ENCODE peak calls at places on chromosomes 2 and 18, in six cellular contexts. T is GM12865; C is A549; I is kidney epithelial cell; O is CD4-positive, alpha-beta T cell; W is tibial artery. Q is an unnamed sample.
A peak's percentile ranks its signal among the peaks of the same experiment; 100 is the strongest.

GRCh38 chr2:172242968-172243367 is 140.3 kb upstream of the DLX2 start:
- DNase-seq in O (no peak), I (no peak), W (no peak), T (no peak), C (no peak), Q (no peak)

GRCh38 chr2:130825231-130825971 is 11.3 kb upstream of the ARHGEF4 start:
- DNase-seq in W (no peak), I (no peak), T (no peak), O (no peak), C (no peak), Q (peak; percentile 27)

GRCh38 chr2:8009010-8009597 is 672.8 kb upstream of the ID2 start:
- DNase-seq in O (no peak), W (no peak), C (no peak), I (no peak), T (no peak), Q (no peak)

GRCh38 chr2:180507028-180507427 is 473.4 kb upstream of the UBE2E3 start:
- DNase-seq in O (no peak), C (no peak), I (no peak), W (no peak), T (no peak), Q (no peak)

GRCh38 chr18:23929362-23929940 is 85.1 kb upstream of the TTC39C start:
- DNase-seq in I (no peak), C (no peak), O (no peak), T (no peak), W (no peak), Q (no peak)

GRCh38 chr2:216298719-216299118 is 73.6 kb downstream of the MARCHF4 start:
- DNase-seq in W (no peak), I (peak; percentile 50), O (no peak), T (no peak), C (peak; percentile 37), Q (no peak)

GRCh38 chr2:174586896-174587295 is 10.7 kb downstream of the WIPF1 start:
- DNase-seq in W (no peak), O (no peak), T (no peak), C (no peak), I (no peak), Q (no peak)

GRCh38 chr18:79221136-79221535 is 151.9 kb downstream of the ATP9B start:
- DNase-seq in C (no peak), I (no peak), O (no peak), T (no peak), W (no peak), Q (no peak)

GRCh38 chr2:46818141-46818552 is 97.5 kb downstream of the MCFD2 start:
- DNase-seq in I (no peak), C (no peak), W (peak; percentile 97), T (no peak), O (no peak), Q (no peak)

GRCh38 chr18:13836559-13836958 is 12.6 kb downstream of the MC5R start:
- DNase-seq in W (no peak), O (no peak), T (no peak), I (no peak), C (no peak), Q (no peak)

GRCh38 chr18:13835202-13835601 is 11.3 kb downstream of the MC5R start:
- DNase-seq in T (no peak), W (no peak), C (no peak), O (no peak), I (no peak), Q (no peak)

GRCh38 chr18:13826209-13826608 is 2.3 kb downstream of the MC5R start:
- DNase-seq in W (no peak), O (no peak), T (no peak), I (no peak), C (no peak), Q (no peak)

GRCh38 chr18:13834501-13835015 is 10.6 kb downstream of the MC5R start:
- DNase-seq in C (no peak), O (no peak), W (no peak), T (no peak), I (no peak), Q (no peak)

DNA sequence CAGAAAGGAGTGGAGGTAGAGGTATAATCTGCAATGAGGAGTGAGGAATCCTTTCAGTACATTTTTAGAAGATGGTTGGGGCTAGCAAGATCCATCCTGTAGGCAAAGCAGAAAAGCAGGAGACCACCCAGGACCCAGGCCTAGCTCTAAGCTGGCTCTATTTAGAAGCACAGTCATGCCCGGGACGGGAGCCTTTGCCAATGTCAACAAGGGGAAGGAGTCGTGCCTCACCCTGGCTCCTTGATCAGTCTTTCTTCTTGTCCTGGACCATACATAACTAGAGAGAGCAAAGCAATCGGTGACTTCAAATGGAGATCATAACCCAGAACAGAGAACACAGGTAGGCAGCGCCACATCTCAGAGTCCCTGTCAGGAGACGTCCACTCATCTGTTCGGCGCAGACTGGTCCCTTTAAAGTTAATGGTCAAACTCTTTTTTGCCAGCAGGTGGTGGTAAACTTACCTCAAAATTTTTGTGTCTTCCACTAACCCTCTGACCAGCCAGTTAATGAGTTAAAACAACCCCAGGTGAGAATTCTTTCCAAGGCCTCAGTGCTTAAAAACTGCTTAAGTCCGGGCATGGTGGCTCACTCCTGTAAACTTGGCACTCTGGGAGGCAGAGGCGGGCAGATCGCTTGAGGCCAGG is 8.0 kb downstream of the MC5R start:
- DNase-seq in T (peak; percentile 26), I (no peak), W (no peak), O (no peak), C (peak; percentile 18), Q (no peak)
- TF ChIP-seq CTCF in T (no peak), I (no peak), W (no peak), O (no peak), C (no peak), Q (peak; percentile 31)

DNA sequence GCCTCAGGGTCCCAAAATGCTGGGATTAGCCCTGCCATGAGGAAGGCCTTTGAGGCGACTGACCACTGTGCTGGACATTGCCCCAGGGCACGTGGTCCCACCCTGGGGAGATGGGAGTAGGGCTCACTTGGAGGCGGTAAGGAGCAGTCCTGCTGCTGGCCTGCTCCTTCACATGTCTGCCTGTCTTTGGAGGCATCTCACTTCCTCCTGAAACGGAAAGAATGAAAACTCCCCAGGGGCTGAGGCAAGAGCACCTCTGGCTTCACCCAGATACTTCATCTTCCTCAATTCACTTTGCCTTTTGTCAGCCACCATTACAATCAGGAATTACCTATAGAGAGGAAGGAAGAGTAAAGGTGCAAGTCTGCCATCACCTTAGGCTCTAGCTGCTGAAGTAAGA is 59.9 kb upstream of the GATA6 start:
- DNase-seq in W (no peak), O (no peak), C (no peak), T (peak; percentile 50), I (no peak), Q (no peak)
- TF ChIP-seq CTCF in W (no peak), O (no peak), C (no peak), T (no peak), I (no peak), Q (no peak)

DNA sequence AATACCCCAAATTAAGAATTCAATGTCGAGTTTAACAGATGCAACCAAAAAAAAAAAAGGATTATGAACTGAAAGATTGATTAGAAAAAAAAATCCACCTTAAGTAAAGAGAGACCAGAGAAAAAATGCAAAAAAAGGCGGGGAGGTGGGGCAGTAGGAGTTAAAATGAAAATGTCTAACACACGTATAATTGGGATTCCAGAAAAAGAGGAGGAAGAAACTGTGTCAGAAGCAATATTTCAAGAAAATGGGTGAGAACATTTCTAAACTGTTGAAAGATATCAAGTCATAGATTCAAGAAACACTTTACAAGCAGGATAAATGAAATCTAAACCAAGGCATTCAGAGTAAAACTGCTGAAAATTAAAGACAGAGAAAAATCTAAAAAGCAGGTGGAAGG is 226.9 kb downstream of the KLHL29 start:
- DNase-seq in O (no peak), I (no peak), W (no peak), C (no peak), T (no peak), Q (no peak)
- TF ChIP-seq CTCF in O (no peak), I (no peak), W (no peak), C (no peak), T (no peak), Q (no peak)

GRCh38 chr2:222959358-222959757 is 92.6 kb upstream of the KCNE4 start:
- DNase-seq in T (no peak), O (no peak), C (peak; percentile 57), W (no peak), I (peak; percentile 84), Q (no peak)
- TF ChIP-seq CTCF in T (no peak), O (no peak), C (no peak), W (no peak), I (peak; percentile 66), Q (peak; percentile 44)

GRCh38 chr18:36212301-36212977 is 25.1 kb downstream of the MOCOS start:
- DNase-seq in I (no peak), T (no peak), C (no peak), O (no peak), W (no peak), Q (no peak)
- TF ChIP-seq CTCF in I (no peak), T (no peak), C (no peak), O (no peak), W (no peak), Q (no peak)

GRCh38 chr2:100292022-100292580 is 30.2 kb downstream of the LONRF2 start:
- DNase-seq in C (peak; percentile 99), O (no peak), I (peak; percentile 96), W (no peak), T (peak; percentile 4), Q (peak; percentile 14)
- TF ChIP-seq CTCF in C (no peak), O (no peak), I (no peak), W (no peak), T (no peak), Q (no peak)

GRCh38 chr2:2059199-2059598 is 271.9 kb downstream of the MYT1L start:
- DNase-seq in W (no peak), T (no peak), C (no peak), O (no peak), I (no peak), Q (no peak)
- TF ChIP-seq CTCF in W (no peak), T (no peak), C (no peak), O (no peak), I (no peak), Q (no peak)

GRCh38 chr2:134441153-134441863 is 187.4 kb downstream of the MGAT5 start:
- DNase-seq in W (no peak), O (no peak), C (no peak), T (no peak), I (no peak), Q (no peak)
- TF ChIP-seq CTCF in W (no peak), O (no peak), C (no peak), T (no peak), I (no peak), Q (no peak)